ENCODE peak calls at places on chromosomes 5 and 9, in six cellular contexts. V, U, H, X, G and L are unnamed samples. For H3K4me1 and H3K36me3, the result is how much of the 10 kb centered on the place peaks cover.

GRCh38 chr9:81690251-81690851 is 1.0 kb upstream of the TLE1 start:
- DNase-seq in V (peak), U (no peak), H (peak), X (peak), G (peak), L (peak)

GRCh38 chr9:83656032-83656680 is 33.2 kb downstream of the IDNK start:
- DNase-seq in V (no peak), U (no peak), H (no peak), X (no peak), G (no peak), L (no peak)

GRCh38 chr5:150167163-150167798 is 703 bp downstream of the CDX1 start:
- DNase-seq in V (no peak), U (no peak), H (peak), X (no peak), G (no peak), L (no peak)

GRCh38 chr5:123098767-123099513 is 9.9 kb downstream of the PRDM6 start:
- DNase-seq in V (no peak), U (no peak), H (peak), X (no peak), G (no peak), L (no peak)

GRCh38 chr9:75979362-75979761 is 88.9 kb downstream of the PCSK5 start:
- DNase-seq in V (peak), U (no peak), H (peak), X (no peak), G (no peak), L (no peak)

GRCh38 chr9:16257604-16258003 is 612.9 kb downstream of the BNC2 start:
- DNase-seq in V (peak), U (no peak), H (peak), X (no peak), G (no peak), L (peak)

GRCh38 chr9:35814106-35814840 is 569 bp downstream of the HINT2 start:
- DNase-seq in V (peak), U (peak), H (peak), X (peak), G (peak), L (no peak)

GRCh38 chr5:5288236-5288635 is 134.2 kb upstream of the ICE1 start:
- DNase-seq in V (no peak), U (no peak), H (no peak), X (no peak), G (no peak), L (no peak)

GRCh38 chr5:143359869-143360268 is 43.6 kb downstream of the NR3C1 start:
- DNase-seq in V (no peak), U (no peak), H (no peak), X (no peak), G (no peak), L (no peak)
- H3K4me1 ChIP-seq in V (under half), U (half or more), H (under half), X (under half), G (under half), L (under half)

GRCh38 chr5:176368726-176369125 is 3.4 kb downstream of the ARL10 start:
- DNase-seq in V (no peak), U (no peak), H (no peak), X (no peak), G (no peak), L (no peak)

GRCh38 chr5:176366575-176366894 is 1.2 kb downstream of the ARL10 start:
- DNase-seq in V (no peak), U (no peak), H (peak), X (no peak), G (no peak), L (no peak)

GRCh38 chr5:176362098-176362442 is 506 bp upstream of the KIAA1191 start:
- DNase-seq in V (no peak), U (no peak), H (no peak), X (no peak), G (no peak), L (no peak)

GRCh38 chr5:176364765-176365662 is at the start of gene ARL10:
- DNase-seq in V (peak), U (peak), H (peak), X (no peak), G (peak), L (no peak)

GRCh38 chr5:176365663-176366574 is 632 bp downstream of the ARL10 start:
- DNase-seq in V (peak), U (peak), H (peak), X (peak), G (peak), L (no peak)
- H3K4me3 ChIP-seq in V (peak), U (peak), H (peak), X (peak), G (peak), L (peak)

GRCh38 chr9:98228392-98229089 is 26.9 kb downstream of the TBC1D2 start:
- DNase-seq in V (no peak), U (no peak), H (no peak), X (no peak), G (no peak), L (no peak)
- H3K36me3 ChIP-seq in V (under half), U (half or more), H (under half), X (under half), G (under half), L (under half)

GRCh38 chr9:136621019-136621733 is 41.5 kb upstream of the EGFL7 start:
- DNase-seq in V (peak), U (peak), H (no peak), X (no peak), G (no peak), L (peak)

GRCh38 chr9:136623016-136623848 is 39.5 kb upstream of the EGFL7 start:
- DNase-seq in V (no peak), U (no peak), H (no peak), X (no peak), G (no peak), L (no peak)

GRCh38 chr9:136621734-136622093 is 41.0 kb upstream of the EGFL7 start:
- DNase-seq in V (no peak), U (no peak), H (no peak), X (no peak), G (no peak), L (no peak)

GRCh38 chr9:136623849-136624183 is 38.9 kb upstream of the EGFL7 start:
- DNase-seq in V (no peak), U (no peak), H (no peak), X (peak), G (no peak), L (no peak)

GRCh38 chr9:136622538-136622948 is 40.2 kb upstream of the EGFL7 start:
- DNase-seq in V (no peak), U (peak), H (no peak), X (no peak), G (no peak), L (no peak)
- H3K4me1 ChIP-seq in V (under half), U (under half), H (under half), X (under half), G (under half), L (half or more)

GRCh38 chr5:73233461-73234151 is 60.6 kb downstream of the TMEM174 start:
- DNase-seq in V (peak), U (peak), H (peak), X (no peak), G (no peak), L (no peak)

GRCh38 chr5:73234156-73234555 is 61.2 kb downstream of the TMEM174 start:
- DNase-seq in V (no peak), U (no peak), H (peak), X (no peak), G (no peak), L (no peak)

GRCh38 chr5:73231245-73231778 is 58.3 kb downstream of the TMEM174 start:
- DNase-seq in V (no peak), U (no peak), H (no peak), X (no peak), G (no peak), L (no peak)

GRCh38 chr5:73232266-73233041 is 59.5 kb downstream of the TMEM174 start:
- DNase-seq in V (no peak), U (no peak), H (peak), X (no peak), G (no peak), L (peak)

DNA sequence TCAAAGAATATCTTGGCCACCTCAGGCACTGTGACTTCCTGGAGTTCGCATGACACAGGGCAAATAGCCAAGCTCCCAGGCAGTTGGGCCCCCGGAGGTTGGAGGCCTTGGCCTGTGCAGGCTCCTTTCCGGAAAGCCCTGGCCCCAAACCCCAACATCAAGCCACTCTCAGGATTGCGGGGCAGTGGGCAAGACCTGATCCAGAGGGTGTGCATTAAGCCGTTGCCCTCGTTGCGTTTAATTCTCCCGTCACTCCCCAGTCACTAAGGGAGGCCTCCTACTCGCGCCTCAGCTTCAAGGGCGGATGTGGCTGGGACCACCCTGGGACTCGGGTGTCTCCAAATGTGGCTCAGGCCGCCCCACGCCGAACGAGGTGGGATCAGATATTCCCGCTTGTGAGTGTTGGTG is 60.1 kb downstream of the TMEM174 start:
- DNase-seq in V (no peak), U (no peak), H (no peak), X (no peak), G (no peak), L (no peak)
- H3K4me3 ChIP-seq in V (peak), U (peak), H (peak), X (no peak), G (no peak), L (no peak)